ENCODE peak calls at places on chromosomes 11 and 22, in ten cellular contexts. L, Z, D, G, P, X, K, M, S and B are unnamed samples.

GRCh38 chr11:4865855-4866254 is 15.8 kb upstream of the OR51T1 start:
- DNase-seq in G (no peak), X (no peak), S (no peak), L (no peak), M (no peak), P (no peak), D (no peak), K (no peak), Z (no peak), B (no peak)

GRCh38 chr11:69707156-69707555 is 3.3 kb upstream of the FGF19 start:
- DNase-seq in D (no peak), S (no peak), X (peak; percentile 65), L (no peak), K (no peak), M (no peak), Z (no peak), G (no peak), P (no peak), B (no peak)

GRCh38 chr11:10728779-10729472 is 22.1 kb upstream of the CTR9 start:
- DNase-seq in G (no peak), P (no peak), L (no peak), Z (no peak), S (peak; percentile 32), X (no peak), D (no peak), M (no peak), K (no peak), B (no peak)

GRCh38 chr11:3824714-3825472 is 15.9 kb downstream of the RHOG start:
- DNase-seq in D (peak; percentile 80), K (peak; percentile 78), G (peak; percentile 61), Z (peak; percentile 84), P (no peak), X (peak; percentile 77), S (peak; percentile 29), M (no peak), L (peak; percentile 71), B (peak; percentile 43)

GRCh38 chr11:66113132-66113856 is 43.2 kb downstream of the PACS1 start:
- DNase-seq in K (no peak), D (no peak), Z (no peak), L (no peak), G (no peak), X (no peak), P (peak; percentile 85), M (no peak), S (peak; percentile 50), B (no peak)

GRCh38 chr22:32576553-32577255 is 102.1 kb downstream of the FBXO7 start:
- DNase-seq in K (no peak), M (no peak), Z (no peak), S (no peak), L (no peak), D (no peak), G (no peak), X (no peak), P (no peak), B (no peak)

GRCh38 chr11:128714881-128715280 is 21.0 kb downstream of the FLI1 start:
- DNase-seq in K (no peak), G (no peak), X (no peak), L (no peak), M (no peak), P (peak; percentile 83), D (no peak), Z (no peak), S (peak; percentile 86), B (peak; percentile 84)

GRCh38 chr11:3109921-3110706 is 52.9 kb upstream of the CARS1 start:
- DNase-seq in K (peak; percentile 55), P (no peak), S (peak; percentile 75), X (peak; percentile 56), L (no peak), D (no peak), G (peak; percentile 68), Z (peak; percentile 23), M (no peak), B (peak; percentile 80)

GRCh38 chr11:130325691-130326090 is 11.0 kb upstream of the ZBTB44 start:
- DNase-seq in L (no peak), Z (no peak), S (no peak), M (no peak), D (no peak), K (no peak), X (no peak), P (no peak), G (no peak), B (no peak)

GRCh38 chr22:37538590-37539357 is 19.6 kb upstream of the CARD10 start:
- DNase-seq in L (peak; percentile 81), G (peak; percentile 70), P (peak; percentile 73), M (peak; percentile 75), X (peak; percentile 93), S (peak; percentile 95), D (peak; percentile 86), K (peak; percentile 90), Z (peak; percentile 93), B (peak; percentile 95)

GRCh38 chr11:126102436-126102894 is 39.8 kb upstream of the CDON start:
- DNase-seq in X (peak; percentile 49), K (no peak), G (no peak), D (no peak), M (no peak), S (no peak), L (no peak), P (no peak), Z (no peak), B (no peak)

GRCh38 chr11:19597876-19598275 is 114.8 kb upstream of the NAV2 start:
- DNase-seq in K (no peak), X (no peak), L (no peak), M (no peak), Z (no peak), G (peak; percentile 79), P (no peak), S (no peak), D (no peak), B (no peak)

GRCh38 chr11:103164093-103164796 is 55.0 kb downstream of the DYNC2H1 start:
- DNase-seq in D (no peak), K (no peak), Z (no peak), L (no peak), G (no peak), X (no peak), M (no peak), S (no peak), P (no peak), B (no peak)

GRCh38 chr11:2074266-2074825 is 64.8 kb downstream of the IGF2 start:
- DNase-seq in P (no peak), Z (no peak), S (no peak), G (no peak), D (no peak), K (no peak), X (no peak), M (no peak), L (no peak), B (no peak)

GRCh38 chr22:24109649-24110048 is 71.6 kb upstream of the SUSD2 start:
- DNase-seq in G (no peak), D (no peak), K (no peak), M (no peak), P (no peak), Z (no peak), X (no peak), L (no peak), S (no peak), B (no peak)

GRCh38 chr11:33391893-33392251 is 134.7 kb downstream of the HIPK3 start:
- DNase-seq in X (no peak), D (no peak), K (no peak), L (no peak), P (no peak), G (no peak), Z (no peak), S (no peak), M (no peak), B (no peak)

GRCh38 chr11:65316979-65317786 is 2.5 kb downstream of the CDC42EP2 start:
- DNase-seq in D (no peak), P (no peak), K (no peak), M (no peak), X (peak; percentile 88), L (no peak), G (peak; percentile 44), S (peak; percentile 44), Z (no peak), B (no peak)

GRCh38 chr11:15289718-15290117 is 175.0 kb downstream of the INSC start:
- DNase-seq in S (no peak), L (no peak), G (no peak), D (no peak), M (no peak), X (no peak), P (no peak), K (no peak), Z (no peak), B (no peak)

GRCh38 chr22:31603081-31603525 is 58.9 kb downstream of the PISD start:
- DNase-seq in G (no peak), P (no peak), M (no peak), L (no peak), S (no peak), D (no peak), Z (no peak), X (no peak), K (no peak), B (no peak)